ENCODE peak calls at places on chromosomes 13 and 19, in four cellular contexts. One of them, this sample, is unnamed. For H3K36me3, the result is how much of the 10 kb centered on the place peaks cover.

GRCh38 chr13:44396963-44397580 is 23.4 kb downstream of the SERP2 start:
- ATAC-seq in IMR-90: peak
- ATAC-seq in lower lobe of right lung: peak
- ATAC-seq in upper lobe of right lung: no peak
- ATAC-seq in this sample: peak

GRCh38 chr19:8373867-8374813 is 10.2 kb downstream of the ANGPTL4 start:
- ATAC-seq in lower lobe of right lung: peak
- ATAC-seq in upper lobe of right lung: peak
- ATAC-seq in IMR-90: no peak
- ATAC-seq in this sample: peak

GRCh38 chr19:14786421-14786851 is 8.1 kb upstream of the ADGRE2 start:
- ATAC-seq in IMR-90: no peak
- ATAC-seq in lower lobe of right lung: peak
- ATAC-seq in upper lobe of right lung: peak
- ATAC-seq in this sample: no peak

GRCh38 chr13:111177803-111178389 is 62.8 kb downstream of the ARHGEF7 start:
- ATAC-seq in IMR-90: no peak
- ATAC-seq in lower lobe of right lung: no peak
- ATAC-seq in upper lobe of right lung: peak
- ATAC-seq in this sample: no peak

GRCh38 chr13:99339736-99340392 is 32.7 kb upstream of the GPR183 start:
- ATAC-seq in lower lobe of right lung: no peak
- ATAC-seq in IMR-90: peak
- ATAC-seq in upper lobe of right lung: no peak
- ATAC-seq in this sample: no peak

GRCh38 chr19:19816679-19817078 is 4.9 kb downstream of the ZNF506 start:
- ATAC-seq in IMR-90: no peak
- ATAC-seq in upper lobe of right lung: no peak
- ATAC-seq in lower lobe of right lung: no peak
- ATAC-seq in this sample: no peak

GRCh38 chr13:27476943-27477681 is 26.7 kb upstream of the MTIF3 start:
- ATAC-seq in upper lobe of right lung: peak
- ATAC-seq in lower lobe of right lung: peak
- ATAC-seq in IMR-90: peak
- ATAC-seq in this sample: no peak

GRCh38 chr19:35859414-35859813 is 2.7 kb downstream of the KIRREL2 start:
- ATAC-seq in lower lobe of right lung: no peak
- ATAC-seq in IMR-90: no peak
- ATAC-seq in upper lobe of right lung: no peak
- ATAC-seq in this sample: no peak

GRCh38 chr19:56097776-56098175 is 23.3 kb downstream of the ZNF787 start:
- ATAC-seq in IMR-90: no peak
- ATAC-seq in lower lobe of right lung: no peak
- ATAC-seq in upper lobe of right lung: no peak
- ATAC-seq in this sample: no peak

GRCh38 chr13:51822106-51822840 is 18.3 kb upstream of the DHRS12 start:
- ATAC-seq in IMR-90: no peak
- ATAC-seq in upper lobe of right lung: no peak
- ATAC-seq in lower lobe of right lung: no peak
- ATAC-seq in this sample: no peak

GRCh38 chr13:55244991-55245644 is 1895.6 kb upstream of the PRR20A start:
- ATAC-seq in IMR-90: no peak
- ATAC-seq in lower lobe of right lung: no peak
- ATAC-seq in upper lobe of right lung: peak
- ATAC-seq in this sample: no peak

GRCh38 chr19:40190891-40191835 is at the start of gene MAP3K10:
- ATAC-seq in IMR-90: peak
- ATAC-seq in lower lobe of right lung: peak
- ATAC-seq in upper lobe of right lung: peak
- ATAC-seq in this sample: peak

GRCh38 chr13:109900723-109901122 is 114.3 kb upstream of the IRS2 start:
- ATAC-seq in lower lobe of right lung: no peak
- ATAC-seq in IMR-90: no peak
- ATAC-seq in upper lobe of right lung: peak
- ATAC-seq in this sample: no peak

GRCh38 chr19:45773384-45773783 is 4.3 kb upstream of the SIX5 start:
- ATAC-seq in lower lobe of right lung: no peak
- ATAC-seq in IMR-90: no peak
- ATAC-seq in upper lobe of right lung: no peak
- ATAC-seq in this sample: no peak

GRCh38 chr13:100818706-100819105 is 144.1 kb upstream of the TMTC4 start:
- ATAC-seq in IMR-90: no peak
- ATAC-seq in lower lobe of right lung: no peak
- ATAC-seq in upper lobe of right lung: no peak
- ATAC-seq in this sample: no peak

GRCh38 chr19:12126707-12127106 is 13.4 kb downstream of the ZNF20 start:
- ATAC-seq in lower lobe of right lung: no peak
- ATAC-seq in IMR-90: peak
- ATAC-seq in upper lobe of right lung: peak
- ATAC-seq in this sample: no peak

GRCh38 chr19:7063764-7064418 is 5.4 kb upstream of the MBD3L3 start:
- ATAC-seq in IMR-90: no peak
- ATAC-seq in upper lobe of right lung: no peak
- ATAC-seq in lower lobe of right lung: no peak
- ATAC-seq in this sample: no peak

GRCh38 chr19:34096020-34096915 is 76.0 kb upstream of the LSM14A start:
- ATAC-seq in lower lobe of right lung: no peak
- ATAC-seq in IMR-90: peak
- ATAC-seq in upper lobe of right lung: peak
- ATAC-seq in this sample: no peak

GRCh38 chr13:51761638-51762350 is 42.2 kb downstream of the DHRS12 start:
- ATAC-seq in lower lobe of right lung: no peak
- ATAC-seq in IMR-90: peak
- ATAC-seq in upper lobe of right lung: no peak
- ATAC-seq in this sample: no peak

DNA sequence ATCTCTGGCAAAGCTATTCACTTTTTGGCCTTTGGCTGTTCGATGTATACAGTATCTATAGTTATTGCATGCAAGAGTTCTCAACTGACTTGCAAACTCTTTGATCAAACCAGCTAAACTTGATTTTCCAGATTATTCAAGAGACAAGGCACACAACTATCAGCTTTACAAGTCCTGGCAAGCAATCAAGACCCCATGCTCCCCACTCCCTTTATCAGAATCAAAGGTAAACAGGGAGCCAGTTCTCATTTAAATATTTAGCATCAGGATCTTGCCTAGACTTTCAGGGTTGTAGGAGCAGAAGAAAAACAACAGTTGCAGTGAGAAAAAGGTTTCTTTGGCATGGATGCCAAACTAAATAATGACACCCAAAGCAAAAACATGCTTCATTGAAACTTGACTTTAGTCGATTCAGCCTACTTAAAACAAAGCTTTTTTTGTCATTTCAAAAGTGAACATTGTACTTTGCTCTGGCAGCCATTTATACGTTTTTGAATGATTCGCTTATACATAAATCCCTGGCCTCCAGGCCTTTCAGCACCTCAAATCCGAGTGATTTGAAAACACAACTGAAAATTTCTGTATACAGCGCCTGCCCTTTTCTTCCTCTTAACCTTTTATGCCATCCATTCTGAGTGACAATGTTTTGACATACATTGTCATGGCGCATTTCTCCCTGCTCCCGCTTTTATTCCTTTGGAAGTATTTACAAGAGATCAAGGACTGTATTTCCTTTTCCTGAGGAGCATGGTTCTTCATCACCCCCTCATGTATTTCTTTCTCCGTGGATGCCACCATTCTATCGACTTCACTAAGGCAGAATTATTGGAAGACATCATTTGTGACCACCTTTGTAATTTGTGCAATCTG is 340.8 kb downstream of the KLF5 start:
- ATAC-seq in upper lobe of right lung: no peak
- ATAC-seq in IMR-90: no peak
- ATAC-seq in lower lobe of right lung: no peak
- ATAC-seq in this sample: no peak
- H3K36me3 ChIP-seq in upper lobe of right lung: under half
- H3K36me3 ChIP-seq in IMR-90: under half
- H3K36me3 ChIP-seq in lower lobe of right lung: under half
- H3K36me3 ChIP-seq in this sample: under half

GRCh38 chr19:10683064-10683426 is 18.2 kb upstream of the QTRT1 start:
- ATAC-seq in lower lobe of right lung: no peak
- ATAC-seq in upper lobe of right lung: no peak
- ATAC-seq in IMR-90: no peak
- ATAC-seq in this sample: no peak
- H3K36me3 ChIP-seq in lower lobe of right lung: half or more
- H3K36me3 ChIP-seq in upper lobe of right lung: half or more
- H3K36me3 ChIP-seq in IMR-90: half or more
- H3K36me3 ChIP-seq in this sample: half or more

DNA sequence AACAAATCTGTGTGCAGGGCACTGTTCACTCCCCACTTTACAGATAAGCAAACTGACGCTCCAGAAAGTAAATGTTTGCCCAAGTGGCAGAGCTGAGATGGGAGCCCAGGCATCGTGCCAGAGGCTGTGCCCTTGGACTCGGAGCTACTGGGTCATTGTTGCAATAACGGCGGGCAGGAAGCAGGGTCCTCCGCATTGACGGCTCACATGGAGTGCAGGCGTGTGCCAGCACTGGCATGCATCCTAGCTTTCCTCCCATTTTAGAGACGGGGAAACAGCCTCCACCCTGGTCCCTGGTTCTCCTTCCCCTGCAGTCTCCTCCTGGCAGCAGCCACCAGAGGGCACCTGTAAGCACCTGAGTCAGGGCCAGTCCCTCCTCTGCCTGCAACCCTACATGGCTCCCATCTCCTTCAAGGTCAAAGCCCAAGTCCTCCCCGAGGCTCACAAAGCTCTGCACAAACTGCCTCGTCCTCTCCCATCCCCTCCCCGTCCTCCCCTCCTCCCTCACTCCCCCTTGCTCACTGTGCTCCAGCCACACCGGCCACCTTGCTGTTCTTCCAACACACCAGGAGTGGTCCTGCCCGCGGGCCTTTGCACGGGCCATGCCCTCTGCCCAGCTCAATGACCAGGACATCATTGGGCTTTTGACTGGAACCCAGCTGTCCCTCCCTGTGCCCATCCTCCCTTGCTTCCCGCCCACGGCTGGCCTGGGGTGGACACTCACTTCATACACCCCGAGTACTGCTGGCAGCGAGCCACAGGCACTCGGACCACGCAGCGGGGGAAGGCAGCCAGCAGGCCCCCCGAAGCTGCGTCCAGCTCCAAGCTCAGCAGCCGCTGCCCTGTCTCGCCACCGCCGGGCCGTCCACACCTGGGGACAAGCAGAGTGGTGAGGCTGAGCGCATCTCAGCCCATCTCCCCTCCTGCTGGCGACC is 7.7 kb upstream of the LRG1 start:
- ATAC-seq in upper lobe of right lung: peak
- ATAC-seq in IMR-90: peak
- ATAC-seq in lower lobe of right lung: peak
- ATAC-seq in this sample: no peak
- H3K36me3 ChIP-seq in upper lobe of right lung: under half
- H3K36me3 ChIP-seq in IMR-90: under half
- H3K36me3 ChIP-seq in lower lobe of right lung: under half
- H3K36me3 ChIP-seq in this sample: under half

DNA sequence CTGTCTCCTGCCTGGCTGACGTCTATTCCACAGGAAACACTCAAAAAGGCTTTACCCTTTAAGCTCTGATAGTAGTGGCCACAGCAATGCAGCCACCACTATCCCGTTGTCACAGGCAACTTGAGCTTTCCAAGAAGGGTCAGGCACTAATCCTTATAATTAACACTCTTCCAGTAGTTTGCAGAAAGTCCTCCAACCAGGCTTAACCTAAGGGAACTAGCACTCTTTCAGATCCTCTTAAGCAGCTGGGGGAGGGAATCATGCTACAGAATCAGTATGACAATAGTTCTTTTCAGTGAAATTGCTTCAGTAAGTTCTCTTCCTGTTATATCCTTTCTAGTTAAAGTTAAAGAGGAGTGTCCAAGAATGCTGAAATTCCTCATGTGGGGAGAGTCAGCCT is 82.2 kb downstream of the TNFSF11 start:
- ATAC-seq in lower lobe of right lung: no peak
- ATAC-seq in upper lobe of right lung: no peak
- ATAC-seq in IMR-90: no peak
- ATAC-seq in this sample: no peak
- H3K36me3 ChIP-seq in lower lobe of right lung: under half
- H3K36me3 ChIP-seq in upper lobe of right lung: under half
- H3K36me3 ChIP-seq in IMR-90: under half
- H3K36me3 ChIP-seq in this sample: under half

GRCh38 chr19:10219678-10220077 is 11.5 kb downstream of the S1PR2 start:
- ATAC-seq in upper lobe of right lung: peak
- ATAC-seq in IMR-90: peak
- ATAC-seq in lower lobe of right lung: peak
- ATAC-seq in this sample: no peak

GRCh38 chr19:10220695-10221094 is 10.4 kb downstream of the S1PR2 start:
- ATAC-seq in IMR-90: no peak
- ATAC-seq in upper lobe of right lung: no peak
- ATAC-seq in lower lobe of right lung: no peak
- ATAC-seq in this sample: no peak

GRCh38 chr19:10214784-10215183 is 16.3 kb downstream of the S1PR2 start:
- ATAC-seq in IMR-90: peak
- ATAC-seq in upper lobe of right lung: no peak
- ATAC-seq in lower lobe of right lung: no peak
- ATAC-seq in this sample: no peak

GRCh38 chr19:10222201-10222890 is 8.8 kb downstream of the S1PR2 start:
- ATAC-seq in IMR-90: no peak
- ATAC-seq in lower lobe of right lung: no peak
- ATAC-seq in upper lobe of right lung: peak
- ATAC-seq in this sample: no peak

DNA sequence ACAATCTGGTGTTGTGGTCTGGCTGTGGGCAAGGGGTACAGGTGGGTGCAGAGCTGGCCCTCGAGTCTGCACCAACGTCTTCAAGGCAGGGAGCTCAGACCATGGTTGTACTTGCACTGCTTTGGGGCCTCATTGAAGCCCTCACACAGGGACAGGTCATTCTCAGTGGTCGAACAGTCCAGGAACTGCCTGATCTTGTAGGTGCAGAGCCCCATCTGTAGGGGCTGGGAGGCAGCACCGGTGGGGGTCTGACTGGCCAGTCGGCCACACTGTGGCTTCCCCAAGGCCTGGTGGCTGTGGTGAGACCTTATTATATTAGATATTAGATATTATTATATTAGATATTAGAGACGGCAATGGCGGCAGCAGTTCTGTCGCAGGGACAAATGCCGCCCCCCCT is 14.0 kb downstream of the S1PR2 start:
- ATAC-seq in lower lobe of right lung: no peak
- ATAC-seq in IMR-90: no peak
- ATAC-seq in upper lobe of right lung: no peak
- ATAC-seq in this sample: no peak
- H3K36me3 ChIP-seq in lower lobe of right lung: under half
- H3K36me3 ChIP-seq in IMR-90: under half
- H3K36me3 ChIP-seq in upper lobe of right lung: under half
- H3K36me3 ChIP-seq in this sample: under half

GRCh38 chr19:38197937-38198704 is 25.9 kb downstream of the DPF1 start:
- ATAC-seq in upper lobe of right lung: no peak
- ATAC-seq in IMR-90: no peak
- ATAC-seq in lower lobe of right lung: no peak
- ATAC-seq in this sample: no peak
- H3K36me3 ChIP-seq in upper lobe of right lung: under half
- H3K36me3 ChIP-seq in IMR-90: under half
- H3K36me3 ChIP-seq in lower lobe of right lung: under half
- H3K36me3 ChIP-seq in this sample: under half

This sample was measured in gastroesophageal sphincter.